ENCODE peak calls at places on chromosomes 16 and 17, in ten cellular contexts. One of them, this sample, is unnamed.

GRCh38 chr16:13436641-13437423 is 483.1 kb upstream of the ERCC4 start:
- DNase-seq in spleen: no peak
- DNase-seq in CD4-positive, alpha-beta memory T cell: no peak
- DNase-seq in A673: no peak
- DNase-seq in heart right ventricle: no peak
- DNase-seq in SJSA1: no peak
- DNase-seq in IMR-90: no peak
- DNase-seq in mucosa of descending colon: no peak
- DNase-seq in A549: no peak
- DNase-seq in HAP-1: no peak
- DNase-seq in this sample: no peak

GRCh38 chr16:73142995-73143394 is 95.1 kb upstream of the ZFHX3 start:
- DNase-seq in spleen: no peak
- DNase-seq in CD4-positive, alpha-beta memory T cell: no peak
- DNase-seq in A673: no peak
- DNase-seq in heart right ventricle: no peak
- DNase-seq in SJSA1: no peak
- DNase-seq in IMR-90: no peak
- DNase-seq in mucosa of descending colon: no peak
- DNase-seq in A549: no peak
- DNase-seq in HAP-1: no peak
- DNase-seq in this sample: no peak

GRCh38 chr16:69105501-69106361 is at the start of gene HAS3:
- DNase-seq in spleen: peak; percentile 78
- DNase-seq in CD4-positive, alpha-beta memory T cell: peak; percentile 14
- DNase-seq in A673: peak; percentile 79
- DNase-seq in heart right ventricle: peak; percentile 52
- DNase-seq in SJSA1: peak; percentile 71
- DNase-seq in IMR-90: peak; percentile 48
- DNase-seq in mucosa of descending colon: peak; percentile 77
- DNase-seq in A549: peak; percentile 81
- DNase-seq in HAP-1: peak; percentile 71
- DNase-seq in this sample: peak; percentile 84

GRCh38 chr16:27108051-27108770 is 41.5 kb downstream of the C16orf82 start:
- DNase-seq in spleen: no peak
- DNase-seq in CD4-positive, alpha-beta memory T cell: no peak
- DNase-seq in A673: no peak
- DNase-seq in heart right ventricle: no peak
- DNase-seq in SJSA1: no peak
- DNase-seq in IMR-90: no peak
- DNase-seq in mucosa of descending colon: no peak
- DNase-seq in A549: no peak
- DNase-seq in HAP-1: no peak
- DNase-seq in this sample: no peak

GRCh38 chr17:42409467-42410351 is 13.3 kb downstream of the CAVIN1 start:
- DNase-seq in spleen: no peak
- DNase-seq in CD4-positive, alpha-beta memory T cell: no peak
- DNase-seq in A673: no peak
- DNase-seq in heart right ventricle: peak; percentile 43
- DNase-seq in SJSA1: peak; percentile 82
- DNase-seq in IMR-90: peak; percentile 91
- DNase-seq in mucosa of descending colon: no peak
- DNase-seq in A549: peak; percentile 99
- DNase-seq in HAP-1: no peak
- DNase-seq in this sample: peak; percentile 95

GRCh38 chr16:564690-565419 is 1.9 kb upstream of the NHLRC4 start:
- DNase-seq in spleen: no peak
- DNase-seq in CD4-positive, alpha-beta memory T cell: no peak
- DNase-seq in A673: no peak
- DNase-seq in heart right ventricle: no peak
- DNase-seq in SJSA1: no peak
- DNase-seq in IMR-90: no peak
- DNase-seq in mucosa of descending colon: no peak
- DNase-seq in A549: no peak
- DNase-seq in HAP-1: no peak
- DNase-seq in this sample: no peak

GRCh38 chr17:75611746-75612437 is 21.3 kb upstream of the SMIM5 start:
- DNase-seq in spleen: no peak
- DNase-seq in CD4-positive, alpha-beta memory T cell: no peak
- DNase-seq in A673: no peak
- DNase-seq in heart right ventricle: no peak
- DNase-seq in SJSA1: no peak
- DNase-seq in IMR-90: no peak
- DNase-seq in mucosa of descending colon: peak; percentile 80
- DNase-seq in A549: no peak
- DNase-seq in HAP-1: no peak
- DNase-seq in this sample: no peak

GRCh38 chr16:47848481-47849109 is 307.2 kb downstream of the ABCC12 start:
- DNase-seq in spleen: no peak
- DNase-seq in CD4-positive, alpha-beta memory T cell: no peak
- DNase-seq in A673: no peak
- DNase-seq in heart right ventricle: no peak
- DNase-seq in SJSA1: no peak
- DNase-seq in IMR-90: peak; percentile 55
- DNase-seq in mucosa of descending colon: no peak
- DNase-seq in A549: no peak
- DNase-seq in HAP-1: no peak
- DNase-seq in this sample: no peak

GRCh38 chr16:74111583-74111982 is 185.0 kb upstream of the PSMD7 start:
- DNase-seq in spleen: no peak
- DNase-seq in CD4-positive, alpha-beta memory T cell: no peak
- DNase-seq in A673: no peak
- DNase-seq in heart right ventricle: no peak
- DNase-seq in SJSA1: no peak
- DNase-seq in IMR-90: no peak
- DNase-seq in mucosa of descending colon: no peak
- DNase-seq in A549: no peak
- DNase-seq in HAP-1: no peak
- DNase-seq in this sample: no peak

GRCh38 chr17:9968881-9969280 is 63.8 kb upstream of the RCVRN start:
- DNase-seq in spleen: peak; percentile 4
- DNase-seq in CD4-positive, alpha-beta memory T cell: no peak
- DNase-seq in A673: no peak
- DNase-seq in heart right ventricle: no peak
- DNase-seq in SJSA1: no peak
- DNase-seq in IMR-90: peak; percentile 91
- DNase-seq in mucosa of descending colon: no peak
- DNase-seq in A549: no peak
- DNase-seq in HAP-1: no peak
- DNase-seq in this sample: peak; percentile 11

GRCh38 chr16:3259097-3259496 is 2.7 kb upstream of the MEFV start:
- DNase-seq in spleen: no peak
- DNase-seq in CD4-positive, alpha-beta memory T cell: no peak
- DNase-seq in A673: no peak
- DNase-seq in heart right ventricle: no peak
- DNase-seq in SJSA1: no peak
- DNase-seq in IMR-90: no peak
- DNase-seq in mucosa of descending colon: peak; percentile 44
- DNase-seq in A549: no peak
- DNase-seq in HAP-1: no peak
- DNase-seq in this sample: no peak

GRCh38 chr17:48528153-48528912 is 2.5 kb downstream of the HOXB1 start:
- DNase-seq in spleen: no peak
- DNase-seq in CD4-positive, alpha-beta memory T cell: no peak
- DNase-seq in A673: no peak
- DNase-seq in heart right ventricle: no peak
- DNase-seq in SJSA1: no peak
- DNase-seq in IMR-90: no peak
- DNase-seq in mucosa of descending colon: no peak
- DNase-seq in A549: no peak
- DNase-seq in HAP-1: no peak
- DNase-seq in this sample: no peak

GRCh38 chr17:76869209-76869877 is 1.1 kb downstream of the MGAT5B start:
- DNase-seq in spleen: no peak
- DNase-seq in CD4-positive, alpha-beta memory T cell: no peak
- DNase-seq in A673: no peak
- DNase-seq in heart right ventricle: no peak
- DNase-seq in SJSA1: no peak
- DNase-seq in IMR-90: no peak
- DNase-seq in mucosa of descending colon: no peak
- DNase-seq in A549: no peak
- DNase-seq in HAP-1: no peak
- DNase-seq in this sample: no peak

GRCh38 chr17:76868669-76869208 is 535 bp downstream of the MGAT5B start:
- DNase-seq in spleen: no peak
- DNase-seq in CD4-positive, alpha-beta memory T cell: no peak
- DNase-seq in A673: no peak
- DNase-seq in heart right ventricle: no peak
- DNase-seq in SJSA1: no peak
- DNase-seq in IMR-90: no peak
- DNase-seq in mucosa of descending colon: no peak
- DNase-seq in A549: peak; percentile 48
- DNase-seq in HAP-1: no peak
- DNase-seq in this sample: peak; percentile 8

GRCh38 chr17:76868176-76868668 is at the start of gene MGAT5B:
- DNase-seq in spleen: peak; percentile 94
- DNase-seq in CD4-positive, alpha-beta memory T cell: peak; percentile 74
- DNase-seq in A673: peak; percentile 81
- DNase-seq in heart right ventricle: peak; percentile 83
- DNase-seq in SJSA1: peak; percentile 92
- DNase-seq in IMR-90: peak; percentile 76
- DNase-seq in mucosa of descending colon: peak; percentile 82
- DNase-seq in A549: peak; percentile 96
- DNase-seq in HAP-1: peak; percentile 74
- DNase-seq in this sample: peak; percentile 91

GRCh38 chr17:76871668-76872067 is 3.5 kb downstream of the MGAT5B start:
- DNase-seq in spleen: no peak
- DNase-seq in CD4-positive, alpha-beta memory T cell: no peak
- DNase-seq in A673: no peak
- DNase-seq in heart right ventricle: no peak
- DNase-seq in SJSA1: no peak
- DNase-seq in IMR-90: no peak
- DNase-seq in mucosa of descending colon: no peak
- DNase-seq in A549: no peak
- DNase-seq in HAP-1: no peak
- DNase-seq in this sample: no peak

DNA sequence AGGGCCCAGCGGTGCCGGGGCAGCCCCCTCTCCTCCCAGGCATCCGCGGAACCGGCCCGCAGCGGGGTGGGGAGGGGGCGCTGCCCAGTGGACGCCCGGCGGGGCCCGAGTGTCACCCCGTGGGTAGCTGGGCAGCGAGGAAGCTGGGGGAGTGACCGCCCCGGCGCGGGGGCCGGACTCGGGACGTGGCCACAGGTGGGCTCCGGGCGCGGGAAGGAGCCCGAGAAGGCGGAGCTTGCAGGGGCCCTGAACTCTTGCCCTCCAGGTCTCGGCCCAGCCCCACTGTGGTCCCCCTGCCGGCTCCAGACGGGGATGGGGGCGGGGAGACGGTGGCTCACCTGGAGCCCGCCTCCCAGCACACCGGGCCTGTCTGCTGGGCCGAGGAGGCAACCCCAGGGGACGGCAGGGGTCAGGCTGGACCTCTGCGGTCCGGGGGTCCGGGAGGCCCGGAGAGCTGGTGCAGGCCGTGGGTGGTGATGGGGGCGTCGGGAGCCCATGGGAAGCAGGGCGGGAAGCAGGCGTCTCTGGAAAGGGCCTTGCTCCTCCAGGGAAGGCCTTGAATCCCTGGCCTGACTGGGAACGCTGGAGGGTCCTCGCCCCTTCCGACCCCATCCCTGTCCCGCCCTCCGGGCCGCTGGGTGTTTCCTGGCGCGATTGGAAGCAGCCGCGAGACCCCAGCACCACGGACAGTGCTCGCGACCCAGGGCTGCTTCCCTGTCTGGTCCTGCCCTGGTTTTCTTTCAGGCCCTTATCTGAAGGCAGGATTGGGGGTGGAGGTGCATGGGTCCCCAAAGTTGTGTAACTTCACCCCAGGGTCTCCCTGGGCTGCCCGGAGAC is 1.9 kb downstream of the MGAT5B start:
- DNase-seq in spleen: no peak
- DNase-seq in CD4-positive, alpha-beta memory T cell: no peak
- DNase-seq in A673: no peak
- DNase-seq in heart right ventricle: no peak
- DNase-seq in SJSA1: no peak
- DNase-seq in IMR-90: peak; percentile 12
- DNase-seq in mucosa of descending colon: no peak
- DNase-seq in A549: no peak
- DNase-seq in HAP-1: no peak
- DNase-seq in this sample: peak; percentile 56
- H3K4me3 ChIP-seq in spleen: no peak overlapping the region
- H3K4me3 ChIP-seq in CD4-positive, alpha-beta memory T cell: no peak overlapping the region
- H3K4me3 ChIP-seq in A673: peak overlapping the region; percentile 44
- H3K4me3 ChIP-seq in heart right ventricle: no peak overlapping the region
- H3K4me3 ChIP-seq in SJSA1: peak overlapping the region; percentile 82
- H3K4me3 ChIP-seq in IMR-90: no peak overlapping the region
- H3K4me3 ChIP-seq in mucosa of descending colon: no peak overlapping the region
- H3K4me3 ChIP-seq in A549: peak overlapping the region; percentile 70
- H3K4me3 ChIP-seq in HAP-1: no peak overlapping the region
- H3K4me3 ChIP-seq in this sample: no peak overlapping the region

GRCh38 chr16:35182943-35183550 is 1723.6 kb downstream of the TP53TG3F start:
- DNase-seq in spleen: peak; percentile 55
- DNase-seq in CD4-positive, alpha-beta memory T cell: no peak
- DNase-seq in A673: no peak
- DNase-seq in heart right ventricle: no peak
- DNase-seq in SJSA1: no peak
- DNase-seq in IMR-90: no peak
- DNase-seq in mucosa of descending colon: no peak
- DNase-seq in A549: no peak
- DNase-seq in HAP-1: no peak
- DNase-seq in this sample: no peak
- H3K9me3 ChIP-seq in spleen: peaks cover 9% of the 10 kb centered on the region
- H3K9me3 ChIP-seq in CD4-positive, alpha-beta memory T cell: no peaks in the 10 kb centered on the region
- H3K9me3 ChIP-seq in A673: peaks cover 38% of the 10 kb centered on the region
- H3K9me3 ChIP-seq in heart right ventricle: peaks cover 25% of the 10 kb centered on the region
- H3K9me3 ChIP-seq in SJSA1: peaks cover 5% of the 10 kb centered on the region
- H3K9me3 ChIP-seq in IMR-90: peaks cover 32% of the 10 kb centered on the region
- H3K9me3 ChIP-seq in mucosa of descending colon: peaks cover 59% of the 10 kb centered on the region
- H3K9me3 ChIP-seq in A549: no peaks in the 10 kb centered on the region
- H3K9me3 ChIP-seq in HAP-1: no peaks in the 10 kb centered on the region
- H3K9me3 ChIP-seq in this sample: no peaks in the 10 kb centered on the region

DNA sequence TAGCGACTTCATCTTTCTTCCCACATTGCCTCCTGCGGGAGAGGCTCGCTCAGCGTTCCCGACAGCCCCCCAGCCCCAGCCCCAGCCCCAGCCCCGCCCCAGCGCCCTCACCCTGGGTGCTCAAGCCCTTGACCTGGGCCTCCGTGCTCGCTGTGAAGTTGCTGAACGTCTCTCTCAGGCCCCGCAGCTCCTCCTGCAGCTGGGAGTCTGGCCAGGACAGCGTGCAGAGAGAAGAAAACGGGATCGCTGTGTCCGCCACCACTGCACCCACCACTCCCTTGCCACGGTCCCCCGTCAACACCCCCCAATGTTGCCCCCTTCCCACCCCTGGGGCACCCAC is 2.3 kb downstream of the ASGR1 start:
- DNase-seq in spleen: no peak
- DNase-seq in CD4-positive, alpha-beta memory T cell: no peak
- DNase-seq in A673: no peak
- DNase-seq in heart right ventricle: no peak
- DNase-seq in SJSA1: no peak
- DNase-seq in IMR-90: no peak
- DNase-seq in mucosa of descending colon: no peak
- DNase-seq in A549: no peak
- DNase-seq in HAP-1: no peak
- DNase-seq in this sample: peak; percentile 29
- H3K4me3 ChIP-seq in spleen: no peak overlapping the region
- H3K4me3 ChIP-seq in CD4-positive, alpha-beta memory T cell: no peak overlapping the region
- H3K4me3 ChIP-seq in A673: peak overlapping the region; percentile 54
- H3K4me3 ChIP-seq in heart right ventricle: peak overlapping the region; percentile 59
- H3K4me3 ChIP-seq in SJSA1: no peak overlapping the region
- H3K4me3 ChIP-seq in IMR-90: peak overlapping the region; percentile 24
- H3K4me3 ChIP-seq in mucosa of descending colon: no peak overlapping the region
- H3K4me3 ChIP-seq in A549: peak overlapping the region; percentile 54
- H3K4me3 ChIP-seq in HAP-1: peak overlapping the region; percentile 29
- H3K4me3 ChIP-seq in this sample: peak overlapping the region; percentile 44

GRCh38 chr16:35911899-35912298 is 2452.5 kb downstream of the TP53TG3F start:
- DNase-seq in spleen: no peak
- DNase-seq in CD4-positive, alpha-beta memory T cell: no peak
- DNase-seq in A673: no peak
- DNase-seq in heart right ventricle: no peak
- DNase-seq in SJSA1: no peak
- DNase-seq in IMR-90: no peak
- DNase-seq in mucosa of descending colon: no peak
- DNase-seq in A549: no peak
- DNase-seq in HAP-1: no peak
- DNase-seq in this sample: no peak
- H3K9me3 ChIP-seq in spleen: peaks cover 24% of the 10 kb centered on the region
- H3K9me3 ChIP-seq in CD4-positive, alpha-beta memory T cell: no peaks in the 10 kb centered on the region
- H3K9me3 ChIP-seq in A673: peaks cover 40% of the 10 kb centered on the region
- H3K9me3 ChIP-seq in heart right ventricle: peaks cover 69% of the 10 kb centered on the region
- H3K9me3 ChIP-seq in SJSA1: no peaks in the 10 kb centered on the region
- H3K9me3 ChIP-seq in IMR-90: peaks cover 27% of the 10 kb centered on the region
- H3K9me3 ChIP-seq in mucosa of descending colon: peaks cover 88% of the 10 kb centered on the region
- H3K9me3 ChIP-seq in A549: peaks cover 6% of the 10 kb centered on the region
- H3K9me3 ChIP-seq in HAP-1: peaks cover 2% of the 10 kb centered on the region
- H3K9me3 ChIP-seq in this sample: no peaks in the 10 kb centered on the region